ENCODE peak calls at places on chromosome 7, in eight cellular contexts. C, O, F, B, D, Y, S and E are unnamed samples.
A peak's percentile ranks its signal among the peaks of the same experiment; 100 is the strongest.

GRCh38 chr7:92808006-92808405 is 28.4 kb downstream of the CDK6 start:
- DNase-seq in D (no peak), B (no peak), S (no peak), F (no peak), Y (no peak), C (no peak), O (no peak), E (no peak)

GRCh38 chr7:80640841-80641240 is 2.4 kb downstream of the CD36 start:
- DNase-seq in Y (no peak), S (no peak), F (no peak), D (no peak), O (no peak), B (no peak), C (no peak), E (no peak)

GRCh38 chr7:25926009-25926408 is 226.0 kb upstream of the NFE2L3 start:
- DNase-seq in D (no peak), S (no peak), Y (no peak), B (no peak), O (peak; percentile 48), C (no peak), F (no peak), E (no peak)

GRCh38 chr7:76225379-76225778 is 23.7 kb downstream of the SRRM3 start:
- DNase-seq in C (peak; percentile 77), F (no peak), D (peak; percentile 56), B (no peak), O (peak; percentile 56), S (peak; percentile 13), Y (peak; percentile 70), E (no peak)

GRCh38 chr7:25929448-25929847 is 222.6 kb upstream of the NFE2L3 start:
- DNase-seq in O (no peak), D (no peak), B (no peak), C (no peak), Y (no peak), S (no peak), F (no peak), E (no peak)

GRCh38 chr7:137870078-137870477 is 23.3 kb upstream of the DGKI start:
- DNase-seq in C (no peak), B (no peak), F (no peak), S (no peak), Y (no peak), D (no peak), O (no peak), E (no peak)

GRCh38 chr7:32890010-32890552 is 1.5 kb downstream of the KBTBD2 start:
- DNase-seq in Y (no peak), B (no peak), C (no peak), O (no peak), F (no peak), D (no peak), S (no peak), E (no peak)

GRCh38 chr7:44617225-44617885 is 10.9 kb downstream of the OGDH start:
- DNase-seq in Y (no peak), D (no peak), O (no peak), S (no peak), B (no peak), F (no peak), C (no peak), E (no peak)

GRCh38 chr7:35991511-35992232 is 161.4 kb upstream of the EEPD1 start:
- DNase-seq in Y (no peak), O (no peak), C (no peak), D (no peak), F (no peak), S (no peak), B (no peak), E (no peak)

GRCh38 chr7:103100348-103100747 is 25.4 kb downstream of the ARMC10 start:
- DNase-seq in F (no peak), C (no peak), S (no peak), D (no peak), Y (no peak), B (no peak), O (no peak), E (no peak)

GRCh38 chr7:142883571-142884284 is 1.8 kb downstream of the TRPV6 start:
- DNase-seq in F (no peak), C (no peak), O (no peak), Y (no peak), B (no peak), D (no peak), S (no peak), E (no peak)

GRCh38 chr7:12729112-12729511 is 41.7 kb downstream of the ARL4A start:
- DNase-seq in F (no peak), C (peak; percentile 83), Y (no peak), D (no peak), O (peak; percentile 34), S (no peak), B (peak; percentile 25), E (no peak)

GRCh38 chr7:156059374-156059773 is 247.1 kb upstream of the SHH start:
- DNase-seq in C (no peak), F (no peak), S (no peak), B (no peak), O (no peak), D (no peak), Y (no peak), E (no peak)